ENCODE peak calls at places on chromosomes 2 and 18, in seven cellular contexts. U, K, T, R, Y, L and O are unnamed samples.

GRCh38 chr2:66441651-66442365 is 6.9 kb downstream of the MEIS1 start:
- DNase-seq in L (no peak), Y (no peak), K (no peak), U (no peak), R (peak; percentile 51), T (no peak), O (no peak)

GRCh38 chr2:85653996-85654395 is 14.0 kb downstream of the SFTPB start:
- DNase-seq in Y (no peak), T (no peak), R (no peak), K (no peak), U (no peak), L (no peak), O (no peak)

GRCh38 chr18:74496508-74497307 is 545 bp downstream of the CNDP2 start:
- DNase-seq in T (peak; percentile 72), Y (peak; percentile 6), K (peak; percentile 54), L (no peak), R (peak; percentile 82), U (no peak), O (peak; percentile 69)

GRCh38 chr2:168192143-168192785 is 55.1 kb downstream of the STK39 start:
- DNase-seq in T (no peak), L (no peak), U (no peak), Y (no peak), R (peak; percentile 54), K (peak; percentile 41), O (no peak)

GRCh38 chr2:96117701-96118588 is 1.6 kb upstream of the ADRA2B start:
- DNase-seq in L (peak; percentile 49), U (no peak), R (no peak), K (peak; percentile 44), T (no peak), Y (no peak), O (peak; percentile 52)

GRCh38 chr2:6946722-6947121 is 29.5 kb downstream of the RNF144A start:
- DNase-seq in T (no peak), K (no peak), R (peak; percentile 63), L (no peak), Y (peak; percentile 41), U (no peak), O (no peak)

GRCh38 chr2:160407393-160408204 is 86.0 kb downstream of the RBMS1 start:
- DNase-seq in U (no peak), K (peak; percentile 57), L (peak; percentile 74), Y (no peak), R (peak; percentile 85), T (peak; percentile 33), O (peak; percentile 40)

GRCh38 chr2:173961346-173961705 is 3.8 kb downstream of the SP3 start:
- DNase-seq in K (no peak), Y (no peak), R (no peak), L (no peak), T (no peak), U (no peak), O (no peak)

GRCh38 chr2:174342600-174343342 is 8.0 kb downstream of the SP9 start:
- DNase-seq in K (peak; percentile 33), Y (no peak), L (peak; percentile 66), U (no peak), T (no peak), R (no peak), O (no peak)

GRCh38 chr18:47484068-47484467 is 232.6 kb upstream of the SKOR2 start:
- DNase-seq in K (no peak), R (no peak), T (no peak), U (no peak), Y (no peak), L (no peak), O (no peak)

GRCh38 chr18:2891526-2892431 is 45.0 kb downstream of the EMILIN2 start:
- DNase-seq in T (no peak), L (no peak), R (no peak), Y (no peak), K (no peak), U (no peak), O (no peak)